ENCODE peak calls at places on chromosome 2, in eight cellular contexts. One of them, this sample, is unnamed.

GRCh38 chr2:4604767-4605166 is 901.4 kb downstream of the DCDC2C start:
- DNase-seq in body of pancreas: no peak
- DNase-seq in foreskin fibroblast: no peak
- DNase-seq in epithelial cell of esophagus: no peak
- DNase-seq in thyroid gland: no peak
- DNase-seq in breast epithelium: no peak
- DNase-seq in right lobe of liver: no peak
- DNase-seq in Calu3: no peak
- DNase-seq in this sample: no peak

GRCh38 chr2:99609851-99610381 is 120.1 kb upstream of the REV1 start:
- DNase-seq in thyroid gland: no peak
- DNase-seq in epithelial cell of esophagus: peak; percentile 2
- DNase-seq in right lobe of liver: no peak
- DNase-seq in Calu3: no peak
- DNase-seq in breast epithelium: no peak
- DNase-seq in body of pancreas: no peak
- DNase-seq in foreskin fibroblast: no peak
- DNase-seq in this sample: no peak

GRCh38 chr2:63484481-63484880 is 103.8 kb downstream of the WDPCP start:
- DNase-seq in body of pancreas: no peak
- DNase-seq in thyroid gland: no peak
- DNase-seq in breast epithelium: no peak
- DNase-seq in right lobe of liver: no peak
- DNase-seq in Calu3: no peak
- DNase-seq in epithelial cell of esophagus: no peak
- DNase-seq in foreskin fibroblast: no peak
- DNase-seq in this sample: no peak

GRCh38 chr2:138906549-138906948 is 126.4 kb upstream of the NXPH2 start:
- DNase-seq in breast epithelium: no peak
- DNase-seq in epithelial cell of esophagus: no peak
- DNase-seq in Calu3: no peak
- DNase-seq in right lobe of liver: no peak
- DNase-seq in foreskin fibroblast: no peak
- DNase-seq in thyroid gland: no peak
- DNase-seq in body of pancreas: no peak
- DNase-seq in this sample: no peak

GRCh38 chr2:177692828-177693269 is 300.3 kb downstream of the AGPS start:
- DNase-seq in thyroid gland: no peak
- DNase-seq in body of pancreas: no peak
- DNase-seq in right lobe of liver: no peak
- DNase-seq in Calu3: peak; percentile 47
- DNase-seq in foreskin fibroblast: no peak
- DNase-seq in breast epithelium: no peak
- DNase-seq in epithelial cell of esophagus: peak; percentile 90
- DNase-seq in this sample: no peak

GRCh38 chr2:113183703-113184102 is 9.9 kb downstream of the PSD4 start:
- DNase-seq in epithelial cell of esophagus: no peak
- DNase-seq in foreskin fibroblast: no peak
- DNase-seq in Calu3: no peak
- DNase-seq in thyroid gland: no peak
- DNase-seq in body of pancreas: no peak
- DNase-seq in right lobe of liver: no peak
- DNase-seq in breast epithelium: no peak
- DNase-seq in this sample: peak; percentile 8

GRCh38 chr2:36456227-36456788 is 100.7 kb downstream of the CRIM1 start:
- DNase-seq in foreskin fibroblast: peak; percentile 85
- DNase-seq in thyroid gland: peak; percentile 90
- DNase-seq in epithelial cell of esophagus: peak; percentile 15
- DNase-seq in breast epithelium: no peak
- DNase-seq in body of pancreas: peak; percentile 38
- DNase-seq in right lobe of liver: peak; percentile 56
- DNase-seq in Calu3: no peak
- DNase-seq in this sample: no peak

GRCh38 chr2:85990084-85990483 is 101.3 kb upstream of the ST3GAL5 start:
- DNase-seq in body of pancreas: peak; percentile 37
- DNase-seq in Calu3: peak; percentile 14
- DNase-seq in thyroid gland: no peak
- DNase-seq in breast epithelium: no peak
- DNase-seq in epithelial cell of esophagus: no peak
- DNase-seq in foreskin fibroblast: no peak
- DNase-seq in right lobe of liver: peak; percentile 29
- DNase-seq in this sample: no peak

GRCh38 chr2:52445720-52446119 is 1321.9 kb upstream of the CHAC2 start:
- DNase-seq in body of pancreas: no peak
- DNase-seq in Calu3: no peak
- DNase-seq in thyroid gland: no peak
- DNase-seq in right lobe of liver: no peak
- DNase-seq in breast epithelium: no peak
- DNase-seq in epithelial cell of esophagus: no peak
- DNase-seq in foreskin fibroblast: no peak
- DNase-seq in this sample: no peak

GRCh38 chr2:238042849-238043584 is 17.8 kb upstream of the SCLY start:
- DNase-seq in epithelial cell of esophagus: no peak
- DNase-seq in Calu3: no peak
- DNase-seq in thyroid gland: no peak
- DNase-seq in body of pancreas: peak; percentile 91
- DNase-seq in breast epithelium: no peak
- DNase-seq in right lobe of liver: no peak
- DNase-seq in foreskin fibroblast: no peak
- DNase-seq in this sample: peak; percentile 30

GRCh38 chr2:122172812-122173211 is 417.4 kb downstream of the TSN start:
- DNase-seq in Calu3: no peak
- DNase-seq in body of pancreas: no peak
- DNase-seq in epithelial cell of esophagus: no peak
- DNase-seq in right lobe of liver: no peak
- DNase-seq in foreskin fibroblast: no peak
- DNase-seq in thyroid gland: no peak
- DNase-seq in breast epithelium: no peak
- DNase-seq in this sample: no peak

GRCh38 chr2:122166820-122167219 is 411.4 kb downstream of the TSN start:
- DNase-seq in Calu3: no peak
- DNase-seq in body of pancreas: no peak
- DNase-seq in thyroid gland: no peak
- DNase-seq in right lobe of liver: no peak
- DNase-seq in foreskin fibroblast: no peak
- DNase-seq in breast epithelium: no peak
- DNase-seq in epithelial cell of esophagus: no peak
- DNase-seq in this sample: no peak

GRCh38 chr2:122164964-122165363 is 409.5 kb downstream of the TSN start:
- DNase-seq in foreskin fibroblast: no peak
- DNase-seq in epithelial cell of esophagus: no peak
- DNase-seq in body of pancreas: no peak
- DNase-seq in right lobe of liver: no peak
- DNase-seq in thyroid gland: no peak
- DNase-seq in Calu3: no peak
- DNase-seq in breast epithelium: no peak
- DNase-seq in this sample: no peak

GRCh38 chr2:122167561-122167960 is 412.1 kb downstream of the TSN start:
- DNase-seq in thyroid gland: peak; percentile 23
- DNase-seq in epithelial cell of esophagus: no peak
- DNase-seq in foreskin fibroblast: no peak
- DNase-seq in body of pancreas: no peak
- DNase-seq in right lobe of liver: no peak
- DNase-seq in breast epithelium: no peak
- DNase-seq in Calu3: no peak
- DNase-seq in this sample: no peak

GRCh38 chr2:122168799-122169198 is 413.3 kb downstream of the TSN start:
- DNase-seq in foreskin fibroblast: no peak
- DNase-seq in body of pancreas: no peak
- DNase-seq in Calu3: peak; percentile 14
- DNase-seq in breast epithelium: no peak
- DNase-seq in epithelial cell of esophagus: no peak
- DNase-seq in thyroid gland: no peak
- DNase-seq in right lobe of liver: no peak
- DNase-seq in this sample: no peak
- TF ChIP-seq CTCF in foreskin fibroblast: peak; percentile 4
- TF ChIP-seq CTCF in body of pancreas: no peak
- TF ChIP-seq CTCF in Calu3: no peak
- TF ChIP-seq CTCF in breast epithelium: no peak
- TF ChIP-seq CTCF in epithelial cell of esophagus: no peak
- TF ChIP-seq CTCF in thyroid gland: no peak
- TF ChIP-seq CTCF in right lobe of liver: no peak
- TF ChIP-seq CTCF in this sample: peak; percentile 45

DNA sequence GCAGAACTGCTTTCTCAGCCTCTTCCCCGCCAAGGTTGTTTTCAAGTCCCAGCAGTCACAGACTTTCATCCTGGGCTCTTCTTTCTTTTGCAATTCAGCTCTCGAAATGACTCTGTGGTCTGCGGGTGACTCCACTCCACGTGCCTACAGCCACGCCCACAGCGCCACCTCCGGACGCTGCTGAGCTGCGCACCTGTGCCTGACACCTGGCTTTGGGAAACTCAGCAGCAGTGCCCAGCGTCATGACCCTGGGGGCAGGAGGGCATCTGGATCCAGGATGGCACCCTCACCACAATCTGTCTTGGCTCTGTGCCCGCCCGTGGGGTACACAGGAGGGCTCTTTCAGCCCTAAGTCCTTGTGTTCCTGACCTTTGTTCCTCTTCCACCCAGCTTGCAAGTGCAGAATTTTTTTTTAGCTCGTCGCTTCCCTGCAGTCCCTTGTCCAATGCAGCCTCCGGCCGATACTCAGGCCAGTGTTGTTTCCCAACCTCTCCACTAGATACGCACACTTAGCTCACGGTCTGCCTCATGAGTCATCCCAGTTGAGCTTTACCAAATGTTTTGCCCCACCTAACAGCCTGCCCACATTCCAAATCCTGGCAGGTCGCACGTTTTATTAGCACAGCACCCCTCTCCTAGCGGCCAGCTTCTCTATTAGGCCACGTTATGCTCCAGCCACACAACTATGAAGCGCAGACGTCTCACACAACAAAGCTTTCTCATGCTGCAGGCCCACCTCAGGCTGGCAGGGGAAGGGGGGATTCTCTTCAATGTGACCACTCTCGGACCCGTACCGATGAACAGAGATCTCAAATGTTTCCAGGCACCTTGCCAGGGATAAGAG is 6.5 kb upstream of the CAPN10 start:
- DNase-seq in body of pancreas: peak; percentile 85
- DNase-seq in foreskin fibroblast: peak; percentile 89
- DNase-seq in thyroid gland: peak; percentile 77
- DNase-seq in right lobe of liver: peak; percentile 91
- DNase-seq in epithelial cell of esophagus: peak; percentile 93
- DNase-seq in Calu3: peak; percentile 84
- DNase-seq in breast epithelium: no peak
- DNase-seq in this sample: no peak
- TF ChIP-seq CTCF in body of pancreas: peak; percentile 54
- TF ChIP-seq CTCF in foreskin fibroblast: no peak
- TF ChIP-seq CTCF in thyroid gland: peak; percentile 28
- TF ChIP-seq CTCF in right lobe of liver: peak; percentile 34
- TF ChIP-seq CTCF in epithelial cell of esophagus: peak; percentile 56
- TF ChIP-seq CTCF in Calu3: peak; percentile 73
- TF ChIP-seq CTCF in breast epithelium: no peak
- TF ChIP-seq CTCF in this sample: peak; percentile 24

GRCh38 chr2:127288274-127288673 is 5.7 kb downstream of the ERCC3 start:
- DNase-seq in epithelial cell of esophagus: no peak
- DNase-seq in right lobe of liver: no peak
- DNase-seq in breast epithelium: no peak
- DNase-seq in thyroid gland: no peak
- DNase-seq in foreskin fibroblast: no peak
- DNase-seq in Calu3: no peak
- DNase-seq in body of pancreas: no peak
- DNase-seq in this sample: no peak

GRCh38 chr2:127293386-127293757 is 572 bp downstream of the ERCC3 start:
- DNase-seq in foreskin fibroblast: no peak
- DNase-seq in Calu3: no peak
- DNase-seq in epithelial cell of esophagus: peak; percentile 32
- DNase-seq in thyroid gland: no peak
- DNase-seq in breast epithelium: no peak
- DNase-seq in right lobe of liver: no peak
- DNase-seq in body of pancreas: no peak
- DNase-seq in this sample: no peak

DNA sequence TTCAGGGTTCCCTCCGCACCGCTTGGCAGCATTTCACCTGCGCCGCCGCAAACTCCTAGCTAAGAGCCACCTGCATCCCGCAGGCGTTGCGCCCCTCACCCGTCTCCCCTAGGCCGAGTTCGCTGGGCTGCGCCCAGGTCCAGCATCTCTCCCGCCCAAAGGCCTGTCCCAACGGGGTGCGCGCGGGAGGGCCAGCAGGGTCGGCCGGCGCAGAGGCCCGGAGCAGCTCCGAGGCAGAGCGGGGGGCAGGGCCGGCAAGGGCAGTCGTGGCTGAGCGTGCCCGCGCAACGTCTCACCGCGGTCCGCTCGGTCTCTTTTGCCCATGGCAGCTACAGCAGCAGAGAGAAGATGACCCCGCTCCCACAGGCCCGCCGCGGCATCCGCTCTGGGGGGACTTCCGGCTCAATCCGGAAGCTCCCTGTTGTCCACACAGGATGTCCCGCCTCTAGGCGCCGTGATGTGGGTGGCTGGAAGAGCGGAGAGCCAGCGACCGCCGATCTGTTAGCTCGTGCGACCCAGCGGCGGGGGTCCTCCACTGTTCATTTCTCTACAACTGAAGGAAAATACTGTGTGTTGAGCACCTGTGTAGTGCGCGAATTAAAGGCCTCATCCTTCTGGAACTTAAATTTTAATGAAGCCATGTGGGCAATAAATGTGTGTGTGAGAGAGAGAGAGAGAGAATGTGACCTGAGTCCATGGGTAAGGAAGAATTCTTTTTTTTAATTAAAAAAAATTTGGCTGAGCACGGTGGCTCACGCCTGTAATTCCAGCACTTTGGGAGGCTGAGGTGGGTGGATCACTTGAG is at the start of gene ERCC3:
- DNase-seq in epithelial cell of esophagus: peak; percentile 74
- DNase-seq in thyroid gland: peak; percentile 88
- DNase-seq in right lobe of liver: peak; percentile 80
- DNase-seq in breast epithelium: peak; percentile 73
- DNase-seq in Calu3: peak; percentile 84
- DNase-seq in body of pancreas: peak; percentile 79
- DNase-seq in foreskin fibroblast: peak; percentile 78
- DNase-seq in this sample: peak; percentile 96
- TF ChIP-seq CTCF in epithelial cell of esophagus: no peak
- TF ChIP-seq CTCF in thyroid gland: no peak
- TF ChIP-seq CTCF in right lobe of liver: no peak
- TF ChIP-seq CTCF in breast epithelium: peak; percentile 7
- TF ChIP-seq CTCF in Calu3: no peak
- TF ChIP-seq CTCF in body of pancreas: no peak
- TF ChIP-seq CTCF in foreskin fibroblast: no peak
- TF ChIP-seq CTCF in this sample: no peak

DNA sequence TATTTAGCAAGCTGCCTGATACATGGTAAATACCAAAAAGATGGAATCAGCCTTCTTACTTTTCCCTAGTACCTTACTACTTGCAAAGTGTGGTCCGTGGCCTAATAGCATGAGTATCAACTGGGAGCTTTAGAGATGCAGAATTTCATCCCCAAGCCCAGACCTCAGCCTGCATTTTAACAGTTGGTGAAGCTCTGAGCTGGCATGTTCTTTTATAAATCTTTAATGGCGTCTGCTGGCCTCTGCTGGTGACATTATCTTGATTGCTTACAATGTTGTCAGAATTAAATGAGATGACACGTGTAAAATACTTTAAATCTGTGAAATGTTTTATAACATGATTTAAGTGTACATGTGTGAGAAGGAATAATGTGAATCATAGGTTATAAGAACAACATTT is 115.1 kb upstream of the NOSTRIN start:
- DNase-seq in foreskin fibroblast: no peak
- DNase-seq in right lobe of liver: no peak
- DNase-seq in Calu3: peak; percentile 13
- DNase-seq in epithelial cell of esophagus: peak; percentile 21
- DNase-seq in thyroid gland: peak; percentile 17
- DNase-seq in body of pancreas: peak; percentile 14
- DNase-seq in breast epithelium: no peak
- DNase-seq in this sample: no peak
- TF ChIP-seq CTCF in foreskin fibroblast: no peak
- TF ChIP-seq CTCF in right lobe of liver: peak; percentile 28
- TF ChIP-seq CTCF in Calu3: no peak
- TF ChIP-seq CTCF in epithelial cell of esophagus: peak; percentile 32
- TF ChIP-seq CTCF in thyroid gland: peak; percentile 40
- TF ChIP-seq CTCF in body of pancreas: no peak
- TF ChIP-seq CTCF in breast epithelium: peak; percentile 13
- TF ChIP-seq CTCF in this sample: peak; percentile 78

GRCh38 chr2:51424418-51424817 is 392.5 kb upstream of the NRXN1 start:
- DNase-seq in thyroid gland: no peak
- DNase-seq in right lobe of liver: no peak
- DNase-seq in foreskin fibroblast: no peak
- DNase-seq in Calu3: no peak
- DNase-seq in breast epithelium: no peak
- DNase-seq in epithelial cell of esophagus: no peak
- DNase-seq in body of pancreas: no peak
- DNase-seq in this sample: no peak
- TF ChIP-seq CTCF in thyroid gland: no peak
- TF ChIP-seq CTCF in right lobe of liver: no peak
- TF ChIP-seq CTCF in foreskin fibroblast: no peak
- TF ChIP-seq CTCF in Calu3: no peak
- TF ChIP-seq CTCF in breast epithelium: no peak
- TF ChIP-seq CTCF in epithelial cell of esophagus: no peak
- TF ChIP-seq CTCF in body of pancreas: no peak
- TF ChIP-seq CTCF in this sample: no peak

This sample was measured in chondrocyte.